ENCODE peak calls at places on chromosomes 3 and 15, in five cellular contexts. K, W, F, X and R are unnamed samples.

GRCh38 chr15:77599899-77600298 is 32.8 kb downstream of the LINGO1 start:
- DNase-seq in K (no peak), W (peak; percentile 41), X (no peak), F (no peak), R (peak; percentile 22)

GRCh38 chr3:197682713-197683112 is 54.0 kb downstream of the RUBCN start:
- DNase-seq in F (no peak), K (no peak), X (no peak), W (no peak), R (no peak)

GRCh38 chr3:86923071-86923476 is 67.9 kb downstream of the VGLL3 start:
- DNase-seq in F (no peak), W (peak; percentile 20), K (no peak), X (peak; percentile 73), R (peak; percentile 75)

GRCh38 chr15:78194568-78194925 is 39.8 kb downstream of the ACSBG1 start:
- DNase-seq in W (no peak), K (no peak), X (no peak), F (no peak), R (no peak)

GRCh38 chr3:53023072-53023823 is 22.6 kb downstream of the SFMBT1 start:
- DNase-seq in X (no peak), F (no peak), K (no peak), W (peak; percentile 34), R (no peak)

GRCh38 chr3:13352621-13353131 is 67.4 kb downstream of the NUP210 start:
- DNase-seq in K (no peak), W (peak; percentile 21), X (no peak), F (no peak), R (peak; percentile 41)

GRCh38 chr15:28992996-28993719 is 107.4 kb downstream of the APBA2 start:
- DNase-seq in X (no peak), K (no peak), W (no peak), F (no peak), R (no peak)

GRCh38 chr15:81221449-81221848 is 24.8 kb downstream of the IL16 start:
- DNase-seq in F (no peak), X (no peak), W (no peak), K (no peak), R (no peak)

GRCh38 chr3:100402150-100402706 is 889 bp downstream of the LNP1 start:
- DNase-seq in X (no peak), K (no peak), F (no peak), W (peak; percentile 86), R (peak; percentile 56)

GRCh38 chr3:129304553-129305222 is 26.0 kb downstream of the HMCES start:
- DNase-seq in F (no peak), X (no peak), W (no peak), K (no peak), R (no peak)

GRCh38 chr15:88782465-88782864 is 20.8 kb upstream of the ACAN start:
- DNase-seq in W (no peak), F (no peak), X (no peak), K (no peak), R (no peak)

DNA sequence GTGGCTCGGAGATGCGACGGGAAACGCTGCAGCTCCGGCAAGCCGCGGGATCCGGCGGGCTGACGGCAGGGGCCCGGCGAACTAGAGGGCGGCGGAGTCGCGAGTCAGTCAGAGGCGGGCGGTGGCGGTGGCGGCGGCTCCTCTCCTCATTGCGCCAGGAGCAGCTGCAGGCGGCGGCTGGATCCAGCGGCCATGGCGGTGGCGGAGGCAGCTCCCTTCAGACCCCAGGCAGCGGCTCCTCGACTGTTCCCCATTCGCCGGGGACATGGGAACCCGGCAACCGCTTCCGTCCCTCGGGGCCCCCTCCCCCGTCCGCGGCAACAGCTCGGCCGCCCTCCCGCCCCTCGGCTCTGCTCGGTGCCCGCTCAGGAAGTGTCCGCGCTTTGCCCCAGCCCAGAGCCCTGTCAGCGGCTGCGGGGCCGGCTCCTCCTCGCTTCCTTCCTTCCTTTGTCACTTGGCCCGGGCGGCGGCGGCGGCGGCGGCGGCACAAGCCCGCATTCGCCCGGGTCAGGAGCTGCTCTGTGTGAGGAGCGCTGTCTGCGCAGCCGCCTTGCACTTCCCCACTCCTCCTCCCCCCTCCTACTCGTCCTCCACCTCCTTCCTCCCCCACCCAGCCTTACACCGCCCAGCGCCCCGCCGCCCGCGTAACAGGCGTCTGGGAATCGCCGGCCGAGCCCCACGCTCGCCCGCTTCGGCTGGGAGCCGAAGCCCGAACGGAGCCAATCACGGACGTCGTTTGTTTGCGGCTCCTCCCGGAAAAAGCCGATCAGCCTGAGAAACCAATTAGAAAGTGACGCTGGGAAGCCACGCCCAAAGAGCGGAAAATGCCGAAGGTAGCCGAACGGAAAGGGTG is at the start of gene GSK3B:
- DNase-seq in K (peak; percentile 77), W (no peak), F (peak; percentile 98), X (peak; percentile 71), R (no peak)
- H3K14ac ChIP-seq in K (peak within 1 kb of the TSS; percentile 98), W (peak within 1 kb of the TSS; percentile 91), F (no peak within 1 kb of the TSS), X (peak within 1 kb of the TSS; percentile 100), R (peak within 1 kb of the TSS; percentile 89)

GRCh38 chr3:27532931-27533607 is 48.9 kb upstream of the SLC4A7 start:
- DNase-seq in X (no peak), F (no peak), W (peak; percentile 38), K (no peak), R (peak; percentile 45)
- H3K4me3 ChIP-seq in X (no peak overlapping the region), F (peak overlapping the region; percentile 48), W (no peak overlapping the region), K (no peak overlapping the region), R (peak overlapping the region; percentile 24)

GRCh38 chr3:31077021-31077601 is 182.7 kb upstream of the GADL1 start:
- DNase-seq in F (no peak), W (peak; percentile 82), X (peak; percentile 42), K (no peak), R (peak; percentile 96)
- H3K14ac ChIP-seq in F (no peak overlapping the region), W (no peak overlapping the region), X (no peak overlapping the region), K (no peak overlapping the region), R (peak overlapping the region; percentile 82)

GRCh38 chr3:170180952-170181876 is at the start of gene PHC3:
- DNase-seq in K (peak; percentile 89), X (peak; percentile 91), F (peak; percentile 97), W (peak; percentile 93), R (peak; percentile 85)

GRCh38 chr3:170178631-170179030 is 2.9 kb downstream of the PHC3 start:
- DNase-seq in X (peak; percentile 12), K (no peak), F (no peak), W (no peak), R (no peak)

GRCh38 chr3:170180107-170180951 is 1.2 kb downstream of the PHC3 start:
- DNase-seq in K (no peak), X (no peak), F (no peak), W (peak; percentile 65), R (peak; percentile 42)

GRCh38 chr3:170179444-170179843 is 2.1 kb downstream of the PHC3 start:
- DNase-seq in W (no peak), K (no peak), X (no peak), F (no peak), R (no peak)
- H3K4me3 ChIP-seq in W (no peak overlapping the region), K (peak overlapping the region; percentile 18), X (no peak overlapping the region), F (no peak overlapping the region), R (peak overlapping the region; percentile 92)